ENCODE peak calls at places on chromosome X, in six cellular contexts. A, X, B, M, Y and E are unnamed samples.

GRCh38 chrX:40504801-40505605 is 75.8 kb upstream of the ATP6AP2 start:
- DNase-seq in A (no peak), X (no peak), B (no peak), M (no peak), Y (no peak), E (no peak)

GRCh38 chrX:14508025-14508690 is 21.2 kb upstream of the GLRA2 start:
- DNase-seq in A (no peak), X (no peak), B (peak; percentile 64), M (peak; percentile 54), Y (no peak), E (no peak)

GRCh38 chrX:69173906-69174305 is 8.7 kb upstream of the PJA1 start:
- DNase-seq in A (no peak), X (no peak), B (no peak), M (no peak), Y (no peak), E (no peak)

GRCh38 chrX:45683914-45684313 is 483.2 kb upstream of the DIPK2B start:
- DNase-seq in A (no peak), X (no peak), B (no peak), M (peak; percentile 4), Y (no peak), E (no peak)

GRCh38 chrX:30800901-30801300 is 88.2 kb downstream of the TAB3 start:
- DNase-seq in A (no peak), X (no peak), B (no peak), M (peak; percentile 47), Y (no peak), E (no peak)

GRCh38 chrX:115147220-115147619 is 42.0 kb upstream of the RBMXL3 start:
- DNase-seq in A (no peak), X (no peak), B (peak; percentile 13), M (peak; percentile 24), Y (no peak), E (peak; percentile 6)

GRCh38 chrX:70041993-70042392 is 7.7 kb downstream of the AWAT2 start:
- DNase-seq in A (no peak), X (no peak), B (no peak), M (no peak), Y (no peak), E (no peak)

GRCh38 chrX:63250253-63250868 is 100.8 kb downstream of the SPIN4 start:
- DNase-seq in A (no peak), X (no peak), B (peak; percentile 59), M (peak; percentile 82), Y (peak; percentile 6), E (no peak)

GRCh38 chrX:150365953-150366911 is 3.1 kb downstream of the MAMLD1 start:
- DNase-seq in A (no peak), X (no peak), B (peak; percentile 12), M (peak; percentile 14), Y (no peak), E (peak; percentile 48)

GRCh38 chrX:136531951-136532350 is at the start of gene VGLL1:
- DNase-seq in A (no peak), X (no peak), B (no peak), M (peak; percentile 61), Y (no peak), E (no peak)

GRCh38 chrX:101357166-101357795 is 8.7 kb upstream of the TIMM8A start:
- DNase-seq in A (no peak), X (no peak), B (no peak), M (no peak), Y (no peak), E (peak; percentile 13)

GRCh38 chrX:30712214-30712613 is 59.0 kb downstream of the GK start:
- DNase-seq in A (no peak), X (no peak), B (no peak), M (no peak), Y (no peak), E (no peak)

GRCh38 chrX:84729809-84730208 is 227.6 kb upstream of the HDX start:
- DNase-seq in A (peak; percentile 50), X (peak; percentile 8), B (peak; percentile 0), M (peak; percentile 39), Y (no peak), E (peak; percentile 5)

GRCh38 chrX:22748093-22748999 is 251.4 kb upstream of the DDX53 start:
- DNase-seq in A (no peak), X (peak; percentile 59), B (peak; percentile 78), M (peak; percentile 46), Y (peak; percentile 16), E (peak; percentile 43)

GRCh38 chrX:13085533-13085932 is 41.1 kb upstream of the FAM9C start:
- DNase-seq in A (no peak), X (no peak), B (no peak), M (no peak), Y (peak; percentile 29), E (no peak)

GRCh38 chrX:23525531-23525930 is 141.8 kb upstream of the PRDX4 start:
- DNase-seq in A (no peak), X (no peak), B (no peak), M (peak; percentile 59), Y (no peak), E (no peak)

GRCh38 chrX:41970419-41970818 is 47.1 kb upstream of the CASK start:
- DNase-seq in A (no peak), X (no peak), B (no peak), M (no peak), Y (no peak), E (no peak)

GRCh38 chrX:130793966-130794365 is 109.0 kb downstream of the ENOX2 start:
- DNase-seq in A (no peak), X (no peak), B (no peak), M (no peak), Y (no peak), E (no peak)

GRCh38 chrX:22666441-22666840 is 333.3 kb upstream of the DDX53 start:
- DNase-seq in A (no peak), X (no peak), B (no peak), M (peak; percentile 27), Y (no peak), E (peak; percentile 27)

GRCh38 chrX:154457491-154458115 is 478 bp upstream of the PLXNA3 start:
- DNase-seq in A (no peak), X (peak; percentile 66), B (no peak), M (peak; percentile 72), Y (peak; percentile 42), E (peak; percentile 42)

GRCh38 chrX:139008185-139008584 is 296.7 kb upstream of the FGF13 start:
- DNase-seq in A (no peak), X (no peak), B (no peak), M (no peak), Y (no peak), E (no peak)

GRCh38 chrX:28042260-28042659 is 61.0 kb upstream of the DCAF8L1 start:
- DNase-seq in A (no peak), X (no peak), B (no peak), M (no peak), Y (no peak), E (no peak)

GRCh38 chrX:20118065-20118824 is 1.5 kb upstream of the MAP7D2 start:
- DNase-seq in A (no peak), X (no peak), B (no peak), M (peak; percentile 54), Y (no peak), E (no peak)

GRCh38 chrX:15750611-15751159 is 12.6 kb downstream of the CA5B start:
- DNase-seq in A (no peak), X (no peak), B (no peak), M (no peak), Y (no peak), E (no peak)